ENCODE peak calls at places on chromosomes 13 and 19, in ten cellular contexts. V is cardiac muscle cell; C is astrocyte of the spinal cord; A is fibroblast of pulmonary artery; M is CD8-positive, alpha-beta T cell; F is GM10248; J is CD4-positive, alpha-beta T cell; U is heart right ventricle; L is IMR-90; E is adrenal gland. H is an unnamed sample.

GRCh38 chr19:16594131-16594586 is 21.9 kb upstream of the SLC35E1 start:
- DNase-seq in V (no peak), C (no peak), A (no peak), M (no peak), F (no peak), J (peak; percentile 37), U (no peak), L (no peak), E (no peak), H (no peak)

GRCh38 chr13:75250526-75251183 is 231.3 kb downstream of the TBC1D4 start:
- DNase-seq in V (no peak), C (peak; percentile 75), A (peak; percentile 79), M (no peak), F (no peak), J (no peak), U (peak; percentile 8), L (peak; percentile 83), E (no peak), H (no peak)

GRCh38 chr19:5360003-5360820 is 19.6 kb upstream of the PTPRS start:
- DNase-seq in V (no peak), C (no peak), A (peak; percentile 9), M (no peak), F (no peak), J (no peak), U (no peak), L (peak; percentile 29), E (no peak), H (no peak)

GRCh38 chr13:102440259-102440936 is 38.5 kb upstream of the FGF14 start:
- DNase-seq in V (no peak), C (no peak), A (no peak), M (no peak), F (peak; percentile 25), J (no peak), U (no peak), L (no peak), E (no peak), H (no peak)

GRCh38 chr19:30253581-30253996 is 118.6 kb upstream of the ZNF536 start:
- DNase-seq in V (no peak), C (no peak), A (no peak), M (no peak), F (no peak), J (no peak), U (no peak), L (no peak), E (peak; percentile 73), H (no peak)

GRCh38 chr19:54955356-54955755 is 8.0 kb upstream of the NLRP7 start:
- DNase-seq in V (no peak), C (peak; percentile 11), A (no peak), M (no peak), F (no peak), J (no peak), U (no peak), L (no peak), E (no peak), H (no peak)

GRCh38 chr13:76982051-76982450 is 9.8 kb upstream of the CLN5 start:
- DNase-seq in V (no peak), C (no peak), A (no peak), M (no peak), F (no peak), J (no peak), U (no peak), L (no peak), E (no peak), H (no peak)

GRCh38 chr19:46700704-46701103 is 16.2 kb downstream of the PRKD2 start:
- DNase-seq in V (no peak), C (no peak), A (no peak), M (no peak), F (no peak), J (no peak), U (no peak), L (no peak), E (no peak), H (no peak)

GRCh38 chr19:53871448-53871847 is 3.8 kb downstream of the MYADM start:
- DNase-seq in V (no peak), C (no peak), A (no peak), M (no peak), F (no peak), J (no peak), U (no peak), L (no peak), E (no peak), H (no peak)

GRCh38 chr13:74761794-74762193 is 627.6 kb upstream of the KLF12 start:
- DNase-seq in V (no peak), C (peak; percentile 83), A (peak; percentile 73), M (no peak), F (no peak), J (no peak), U (no peak), L (no peak), E (no peak), H (no peak)

GRCh38 chr13:33197551-33197971 is 88.0 kb downstream of the STARD13 start:
- DNase-seq in V (no peak), C (no peak), A (no peak), M (no peak), F (no peak), J (no peak), U (no peak), L (no peak), E (no peak), H (no peak)

GRCh38 chr19:33133438-33134031 is 1.6 kb downstream of the WDR88 start:
- DNase-seq in V (no peak), C (peak; percentile 1), A (peak; percentile 10), M (no peak), F (no peak), J (no peak), U (no peak), L (no peak), E (peak; percentile 65), H (no peak)

GRCh38 chr19:33134571-33135041 is 2.7 kb downstream of the WDR88 start:
- DNase-seq in V (no peak), C (no peak), A (no peak), M (peak; percentile 67), F (peak; percentile 69), J (peak; percentile 43), U (no peak), L (no peak), E (no peak), H (no peak)

GRCh38 chr19:33130433-33130832 is 1.5 kb upstream of the WDR88 start:
- DNase-seq in V (no peak), C (no peak), A (no peak), M (no peak), F (no peak), J (no peak), U (no peak), L (no peak), E (no peak), H (no peak)

GRCh38 chr19:33132021-33132420 is at the start of gene WDR88:
- DNase-seq in V (no peak), C (no peak), A (no peak), M (no peak), F (no peak), J (no peak), U (no peak), L (no peak), E (no peak), H (no peak)

GRCh38 chr19:33132425-33132824 is 511 bp downstream of the WDR88 start:
- DNase-seq in V (no peak), C (no peak), A (no peak), M (no peak), F (no peak), J (no peak), U (no peak), L (no peak), E (no peak), H (no peak)
- TF ChIP-seq CTCF in V (peak; percentile 31), C (peak; percentile 45), A (peak; percentile 31), M (no peak), F (peak; percentile 24), J (no peak), U (no peak), L (peak; percentile 19), E (no peak), H (peak; percentile 23)

DNA sequence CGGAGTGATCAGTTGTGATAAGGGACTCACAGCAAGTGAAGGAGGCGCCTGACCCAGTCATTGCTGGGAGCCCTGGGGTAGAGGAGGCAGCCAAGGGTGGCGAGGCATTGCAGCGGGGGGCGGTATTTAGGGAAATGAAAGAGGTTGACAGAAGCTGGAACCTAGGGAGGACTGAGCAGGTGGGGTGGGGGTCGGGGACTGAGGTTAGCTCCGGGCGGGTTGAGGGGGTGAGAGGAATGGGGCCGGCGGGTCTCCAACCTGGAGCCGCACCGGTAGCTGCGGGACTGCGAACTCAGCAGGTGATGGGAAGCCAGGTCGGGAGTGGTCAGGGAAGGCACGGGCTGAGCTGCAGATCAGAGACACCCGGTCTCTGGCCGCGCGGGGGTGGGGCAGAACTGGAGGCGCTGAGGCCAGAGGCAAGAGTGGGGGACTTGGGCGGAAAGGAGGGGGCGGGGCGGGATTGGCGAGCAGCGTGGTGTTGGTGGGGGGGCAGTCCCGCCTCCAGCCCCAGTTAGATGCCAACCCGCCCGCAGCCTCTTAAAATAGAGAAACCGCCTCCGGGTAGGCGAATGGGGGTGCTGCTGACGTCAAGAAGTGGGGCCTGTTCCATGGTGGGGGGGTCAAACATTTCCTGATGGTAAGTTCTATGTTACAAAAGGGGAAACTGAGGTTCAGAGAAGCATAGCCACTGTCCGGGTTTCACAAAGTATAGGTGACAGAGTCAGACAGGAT is 1.5 kb downstream of the MAST3 start:
- DNase-seq in V (no peak), C (no peak), A (no peak), M (no peak), F (peak; percentile 84), J (no peak), U (no peak), L (no peak), E (no peak), H (no peak)
- TF ChIP-seq CTCF in V (no peak), C (no peak), A (no peak), M (no peak), F (no peak), J (no peak), U (no peak), L (no peak), E (no peak), H (no peak)

GRCh38 chr13:42354246-42355117 is 82.5 kb downstream of the AKAP11 start:
- DNase-seq in V (peak; percentile 33), C (peak; percentile 97), A (peak; percentile 73), M (peak; percentile 60), F (peak; percentile 26), J (peak; percentile 38), U (no peak), L (peak; percentile 48), E (no peak), H (no peak)
- TF ChIP-seq CTCF in V (peak; percentile 40), C (peak; percentile 49), A (peak; percentile 34), M (peak; percentile 13), F (peak; percentile 37), J (no peak), U (no peak), L (no peak), E (no peak), H (no peak)

DNA sequence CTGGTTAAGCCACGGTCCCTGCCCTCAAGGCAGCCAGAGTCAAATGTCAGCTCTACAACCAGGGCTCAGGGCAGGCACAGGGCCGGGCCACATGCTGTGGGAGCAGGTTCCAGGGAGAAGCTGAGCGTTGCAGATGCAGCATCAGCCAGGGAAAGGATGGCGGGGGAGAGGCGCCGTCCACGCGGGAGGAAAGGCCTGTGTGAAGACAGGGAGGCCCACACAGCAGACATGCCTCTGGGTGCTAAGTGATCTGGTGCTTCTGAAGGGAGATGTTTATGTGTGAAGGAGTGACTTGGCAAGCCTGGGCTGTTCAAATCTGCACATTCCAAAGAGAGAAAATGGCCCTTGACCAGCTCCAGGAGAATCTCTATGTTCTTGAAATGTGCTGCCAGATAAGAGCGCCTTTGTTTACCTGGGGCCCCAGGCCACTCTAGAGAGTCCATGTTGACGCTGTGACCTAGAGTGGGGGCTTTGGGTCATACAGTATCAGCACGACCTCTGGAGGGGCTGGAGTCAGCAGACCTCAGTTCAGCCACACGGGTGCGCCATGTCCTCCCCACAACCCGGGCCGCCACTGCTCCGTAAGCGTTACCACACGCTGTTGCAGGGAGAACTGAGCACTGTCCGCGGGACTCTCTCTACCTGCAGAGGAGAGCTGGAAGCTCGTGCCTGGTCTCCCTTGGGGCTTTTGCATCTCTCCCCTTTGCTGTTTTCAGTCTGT is 15.9 kb upstream of the ATF5 start:
- DNase-seq in V (no peak), C (no peak), A (no peak), M (no peak), F (no peak), J (no peak), U (no peak), L (peak; percentile 44), E (no peak), H (no peak)
- TF ChIP-seq CTCF in V (no peak), C (no peak), A (no peak), M (no peak), F (peak; percentile 29), J (no peak), U (no peak), L (no peak), E (no peak), H (peak; percentile 50)

H was measured in progenitor cell of endocrine pancreas.